ENCODE peak calls at places on chromosomes 11 and 22, in five cellular contexts. P is neural crest cell, U is lower lobe of right lung, D is Calu3, E is stomach. Z is an unnamed sample.

GRCh38 chr11:926341-926916 is 759 bp downstream of the AP2A2 start:
- DNase-seq in E (no peak), U (no peak), D (no peak), P (no peak), Z (peak; percentile 68)

GRCh38 chr11:66727282-66727882 is 1.6 kb downstream of the SPTBN2 start:
- DNase-seq in E (peak; percentile 34), P (peak; percentile 12), D (peak; percentile 36), U (no peak), Z (peak; percentile 59)

GRCh38 chr11:97683733-97684132 is 1293.9 kb downstream of the JRKL start:
- DNase-seq in D (no peak), P (no peak), U (no peak), E (no peak), Z (no peak)

GRCh38 chr11:86577663-86578636 is 94.5 kb downstream of the ME3 start:
- DNase-seq in U (peak; percentile 53), E (no peak), D (peak; percentile 41), P (no peak), Z (no peak)

GRCh38 chr22:48888466-48889208 is 939.0 kb downstream of the BRD1 start:
- DNase-seq in E (no peak), D (no peak), U (peak; percentile 20), P (no peak), Z (no peak)

GRCh38 chr11:102286292-102286691 is 31.0 kb upstream of the BIRC3 start:
- DNase-seq in U (no peak), D (no peak), P (no peak), E (no peak), Z (no peak)

GRCh38 chr11:64339754-64340408 is at the start of gene CCDC88B:
- DNase-seq in P (no peak), E (peak; percentile 66), U (peak; percentile 90), D (no peak), Z (no peak)

GRCh38 chr11:60485987-60486386 is 6.6 kb upstream of the MS4A12 start:
- DNase-seq in D (peak; percentile 67), E (peak; percentile 29), U (no peak), P (peak; percentile 8), Z (peak; percentile 19)

GRCh38 chr11:116742104-116742503 is 30.7 kb downstream of the BUD13 start:
- DNase-seq in U (no peak), P (no peak), E (no peak), D (no peak), Z (no peak)

GRCh38 chr11:19241260-19242183 is 777 bp upstream of the E2F8 start:
- DNase-seq in U (peak; percentile 61), D (peak; percentile 77), E (no peak), P (peak; percentile 44), Z (peak; percentile 26)

GRCh38 chr11:78630561-78631303 is 56.1 kb upstream of the NARS2 start:
- DNase-seq in U (no peak), P (no peak), D (no peak), E (no peak), Z (no peak)
- TF ChIP-seq CTCF in U (no peak), P (no peak), D (no peak), E (no peak), Z (no peak)

GRCh38 chr22:45441158-45441557 is 27.7 kb downstream of the RIBC2 start:
- DNase-seq in E (peak; percentile 35), D (peak; percentile 73), U (no peak), P (peak; percentile 41), Z (peak; percentile 71)
- TF ChIP-seq CTCF in E (peak; percentile 48), D (peak; percentile 32), U (peak; percentile 55), P (peak; percentile 67), Z (peak; percentile 33)

GRCh38 chr11:103608566-103608965 is 427.9 kb upstream of the DDI1 start:
- DNase-seq in U (no peak), E (no peak), D (no peak), P (no peak), Z (no peak)
- TF ChIP-seq CTCF in U (no peak), E (no peak), D (no peak), P (no peak), Z (no peak)

DNA sequence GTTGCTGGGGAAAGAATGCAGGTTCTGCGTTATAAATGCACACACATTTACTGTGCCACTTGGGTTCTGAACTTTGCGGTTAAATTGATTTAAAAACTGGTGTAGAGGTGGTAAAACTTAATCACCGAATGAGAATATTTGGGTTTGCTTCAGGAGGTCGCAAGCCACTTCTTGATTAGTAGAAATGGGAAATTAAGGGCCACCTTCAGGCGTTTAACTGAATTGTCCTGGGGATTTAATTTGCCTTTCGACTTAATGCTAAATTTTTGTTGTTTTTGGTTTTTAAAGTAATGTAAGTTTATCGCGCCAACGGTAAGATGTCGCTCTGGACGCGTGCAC is 460 bp upstream of the NCR3LG1 start:
- DNase-seq in E (no peak), P (no peak), U (no peak), D (no peak), Z (no peak)
- TF ChIP-seq CTCF in E (no peak), P (peak; percentile 47), U (peak; percentile 13), D (no peak), Z (peak; percentile 47)

GRCh38 chr11:46121724-46122477 is 647 bp upstream of the PHF21A start:
- DNase-seq in P (peak; percentile 64), E (peak; percentile 82), D (peak; percentile 69), U (peak; percentile 85), Z (peak; percentile 75)

GRCh38 chr11:46121328-46121723 is at the start of gene PHF21A:
- DNase-seq in P (peak; percentile 90), D (peak; percentile 94), E (peak; percentile 93), U (peak; percentile 93), Z (peak; percentile 94)

GRCh38 chr11:46125284-46125683 is 4.0 kb upstream of the PHF21A start:
- DNase-seq in E (no peak), P (no peak), U (no peak), D (no peak), Z (no peak)

GRCh38 chr11:46120711-46121327 is 435 bp downstream of the PHF21A start:
- DNase-seq in P (peak; percentile 34), E (peak; percentile 43), D (peak; percentile 38), U (peak; percentile 46), Z (peak; percentile 60)

DNA sequence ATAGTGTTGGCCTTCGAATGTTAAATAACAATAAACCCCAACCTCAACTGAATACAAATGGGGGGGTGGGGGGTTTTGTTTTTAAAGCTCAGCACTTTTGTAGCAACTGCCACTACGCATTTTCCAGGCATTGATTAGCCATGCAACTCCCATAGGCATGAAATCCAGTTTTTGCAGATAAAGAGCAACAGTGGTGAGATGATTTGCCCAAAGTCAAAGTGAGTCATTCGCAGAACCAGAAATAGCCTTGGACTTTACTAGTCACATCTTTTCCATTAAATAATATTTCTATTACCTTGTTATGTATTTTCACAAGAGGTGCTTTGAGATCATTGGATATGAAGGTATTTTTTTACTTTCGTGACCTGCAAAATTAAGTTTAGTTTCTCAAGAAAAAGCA is 1.7 kb upstream of the PHF21A start:
- DNase-seq in D (no peak), E (no peak), P (no peak), U (no peak), Z (no peak)
- TF ChIP-seq CTCF in D (no peak), E (no peak), P (no peak), U (no peak), Z (no peak)

DNA sequence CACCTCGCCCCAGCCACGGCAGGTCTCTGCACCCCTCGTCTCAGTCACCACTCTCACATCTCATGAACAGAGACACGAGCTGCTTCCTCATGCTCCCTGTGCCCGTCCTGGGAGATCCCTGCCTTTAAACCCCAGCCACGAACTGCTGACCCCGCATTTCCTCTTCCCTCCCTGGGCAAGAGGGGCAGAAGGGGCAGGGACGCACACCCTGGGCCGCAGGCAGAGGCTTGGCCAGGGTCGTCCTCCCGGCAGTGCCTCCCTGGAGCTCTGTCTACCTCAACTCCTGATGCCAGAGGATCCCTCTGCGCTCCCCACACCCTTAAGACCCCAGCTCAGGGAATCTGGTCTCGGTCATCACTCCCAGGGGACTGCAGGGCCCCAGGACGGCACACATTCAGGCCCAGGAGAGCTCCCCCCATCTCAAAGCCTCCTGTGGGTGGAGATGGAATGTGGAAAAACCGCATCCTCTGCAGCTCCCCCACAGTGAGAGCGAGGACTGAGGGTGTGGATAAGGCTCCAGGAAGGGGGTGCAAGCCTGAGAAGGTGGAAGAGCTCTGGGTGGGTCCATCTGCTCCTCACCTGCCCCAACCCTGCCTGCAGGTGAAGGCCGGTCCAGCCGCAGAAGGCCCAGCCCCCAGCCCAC is 1.2 kb downstream of the BID start:
- DNase-seq in E (no peak), U (no peak), D (peak; percentile 63), P (no peak), Z (peak; percentile 17)
- TF ChIP-seq CTCF in E (no peak), U (no peak), D (no peak), P (no peak), Z (no peak)

GRCh38 chr22:29093501-29093921 is 20.7 kb downstream of the KREMEN1 start:
- DNase-seq in D (no peak), U (no peak), P (no peak), E (no peak), Z (no peak)
- TF ChIP-seq CTCF in D (no peak), U (no peak), P (no peak), E (no peak), Z (no peak)

DNA sequence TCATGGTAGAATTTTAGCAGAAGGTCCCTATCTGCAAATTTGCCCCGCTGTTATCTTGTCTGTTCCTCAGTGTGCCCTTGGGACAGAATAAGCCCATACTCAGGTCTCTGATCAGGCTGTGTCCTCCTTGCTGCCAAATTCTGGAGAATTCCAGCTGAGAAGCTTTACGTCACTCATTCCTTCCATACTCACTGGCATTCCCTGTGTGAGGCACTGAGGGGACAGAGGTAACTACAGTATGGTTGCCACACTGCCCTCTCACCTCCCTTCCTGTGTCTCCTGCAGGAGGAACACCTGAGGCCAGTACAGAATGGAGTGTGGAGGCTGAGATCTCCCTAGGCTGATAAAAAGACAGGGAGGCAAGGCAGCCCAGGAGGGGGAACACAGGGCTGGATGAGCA is 31.5 kb downstream of the SHISA8 start:
- DNase-seq in U (no peak), D (no peak), P (no peak), E (no peak), Z (no peak)
- TF ChIP-seq CTCF in U (no peak), D (no peak), P (no peak), E (no peak), Z (no peak)

GRCh38 chr22:32725369-32725988 is 76.0 kb upstream of the TIMP3 start:
- DNase-seq in E (no peak), U (no peak), D (no peak), P (no peak), Z (no peak)
- TF ChIP-seq CTCF in E (no peak), U (no peak), D (no peak), P (no peak), Z (no peak)

GRCh38 chr11:125499563-125499962 is 3.5 kb upstream of the FEZ1 start:
- DNase-seq in P (no peak), D (no peak), U (no peak), E (no peak), Z (no peak)
- TF ChIP-seq CTCF in P (no peak), D (no peak), U (no peak), E (no peak), Z (no peak)